ENCODE peak calls at places on chromosomes 1 and 21, in four cellular contexts. One of them, this sample, is unnamed.

GRCh38 chr1:71650126-71650525 is 569.3 kb upstream of the ZRANB2 start:
- DNase-seq in transverse colon: no peak
- DNase-seq in neural crest cell: no peak
- DNase-seq in nephron progenitor cell: no peak
- DNase-seq in this sample: no peak

GRCh38 chr1:185559684-185560310 is 174.4 kb upstream of the HMCN1 start:
- DNase-seq in transverse colon: peak
- DNase-seq in neural crest cell: no peak
- DNase-seq in nephron progenitor cell: no peak
- DNase-seq in this sample: peak

GRCh38 chr1:9996624-9997582 is at the start of gene RBP7:
- DNase-seq in transverse colon: peak
- DNase-seq in neural crest cell: no peak
- DNase-seq in nephron progenitor cell: peak
- DNase-seq in this sample: peak

GRCh38 chr1:35656148-35656862 is 15.0 kb upstream of the PSMB2 start:
- DNase-seq in transverse colon: no peak
- DNase-seq in neural crest cell: no peak
- DNase-seq in nephron progenitor cell: no peak
- DNase-seq in this sample: no peak

GRCh38 chr1:101410048-101410878 is 173.4 kb downstream of the S1PR1 start:
- DNase-seq in transverse colon: no peak
- DNase-seq in neural crest cell: no peak
- DNase-seq in nephron progenitor cell: no peak
- DNase-seq in this sample: no peak

GRCh38 chr1:27141266-27142003 is 13.5 kb downstream of the SLC9A1 start:
- DNase-seq in transverse colon: peak
- DNase-seq in neural crest cell: no peak
- DNase-seq in nephron progenitor cell: no peak
- DNase-seq in this sample: peak

GRCh38 chr1:63366915-63367217 is 561 bp upstream of the ALG6 start:
- DNase-seq in transverse colon: no peak
- DNase-seq in neural crest cell: no peak
- DNase-seq in nephron progenitor cell: no peak
- DNase-seq in this sample: no peak

GRCh38 chr1:205356424-205357151 is at the start of gene KLHDC8A:
- DNase-seq in transverse colon: no peak
- DNase-seq in neural crest cell: peak
- DNase-seq in nephron progenitor cell: peak
- DNase-seq in this sample: no peak

GRCh38 chr1:231940721-231941120 is 314.1 kb downstream of the DISC1 start:
- DNase-seq in transverse colon: no peak
- DNase-seq in neural crest cell: no peak
- DNase-seq in nephron progenitor cell: no peak
- DNase-seq in this sample: no peak

GRCh38 chr1:81799939-81800740 is 594 bp upstream of the ADGRL2 start:
- DNase-seq in transverse colon: peak
- DNase-seq in neural crest cell: peak
- DNase-seq in nephron progenitor cell: peak
- DNase-seq in this sample: peak

GRCh38 chr1:24203404-24203803 is 16.3 kb upstream of the IFNLR1 start:
- DNase-seq in transverse colon: peak
- DNase-seq in neural crest cell: no peak
- DNase-seq in nephron progenitor cell: no peak
- DNase-seq in this sample: peak

GRCh38 chr1:19615438-19615837 is 28.7 kb upstream of the NBL1 start:
- DNase-seq in transverse colon: no peak
- DNase-seq in neural crest cell: no peak
- DNase-seq in nephron progenitor cell: peak
- DNase-seq in this sample: no peak

GRCh38 chr1:167252986-167253385 is 32.3 kb downstream of the POU2F1 start:
- DNase-seq in transverse colon: no peak
- DNase-seq in neural crest cell: no peak
- DNase-seq in nephron progenitor cell: no peak
- DNase-seq in this sample: no peak

GRCh38 chr21:44869860-44870747 is 3.4 kb downstream of the PTTG1IP start:
- DNase-seq in transverse colon: peak
- DNase-seq in neural crest cell: no peak
- DNase-seq in nephron progenitor cell: no peak
- DNase-seq in this sample: peak

GRCh38 chr1:27966402-27967105 is 6.8 kb downstream of the XKR8 start:
- DNase-seq in transverse colon: no peak
- DNase-seq in neural crest cell: no peak
- DNase-seq in nephron progenitor cell: no peak
- DNase-seq in this sample: peak

GRCh38 chr1:231068772-231069171 is 28.7 kb upstream of the FAM89A start:
- DNase-seq in transverse colon: no peak
- DNase-seq in neural crest cell: no peak
- DNase-seq in nephron progenitor cell: peak
- DNase-seq in this sample: no peak

GRCh38 chr1:109091196-109092193 is 931 bp downstream of the TMEM167B start:
- DNase-seq in transverse colon: peak
- DNase-seq in neural crest cell: no peak
- DNase-seq in nephron progenitor cell: no peak
- DNase-seq in this sample: no peak

GRCh38 chr1:14735861-14736260 is 137.4 kb downstream of the KAZN start:
- DNase-seq in transverse colon: no peak
- DNase-seq in neural crest cell: no peak
- DNase-seq in nephron progenitor cell: no peak
- DNase-seq in this sample: no peak

GRCh38 chr1:205325334-205325884 is 3.9 kb upstream of the NUAK2 start:
- DNase-seq in transverse colon: peak
- DNase-seq in neural crest cell: peak
- DNase-seq in nephron progenitor cell: peak
- DNase-seq in this sample: peak

GRCh38 chr21:37804001-37804400 is 112.3 kb downstream of the KCNJ6 start:
- DNase-seq in transverse colon: no peak
- DNase-seq in neural crest cell: no peak
- DNase-seq in nephron progenitor cell: no peak
- DNase-seq in this sample: no peak

GRCh38 chr1:6454856-6455751 is 10.9 kb downstream of the TNFRSF25 start:
- DNase-seq in transverse colon: no peak
- DNase-seq in neural crest cell: no peak
- DNase-seq in nephron progenitor cell: no peak
- DNase-seq in this sample: no peak

GRCh38 chr1:208238710-208239517 is 5.3 kb downstream of the PLXNA2 start:
- DNase-seq in transverse colon: no peak
- DNase-seq in neural crest cell: no peak
- DNase-seq in nephron progenitor cell: no peak
- DNase-seq in this sample: peak

GRCh38 chr1:151011154-151011850 is 3.1 kb downstream of the PRUNE1 start:
- DNase-seq in transverse colon: no peak
- DNase-seq in neural crest cell: no peak
- DNase-seq in nephron progenitor cell: no peak
- DNase-seq in this sample: no peak

GRCh38 chr1:89941110-89941770 is 53.7 kb upstream of the ZNF326 start:
- DNase-seq in transverse colon: no peak
- DNase-seq in neural crest cell: no peak
- DNase-seq in nephron progenitor cell: no peak
- DNase-seq in this sample: no peak

GRCh38 chr21:45439171-45439872 is 34.4 kb downstream of the COL18A1 start:
- DNase-seq in transverse colon: peak
- DNase-seq in neural crest cell: peak
- DNase-seq in nephron progenitor cell: peak
- DNase-seq in this sample: peak

GRCh38 chr1:180241716-180242544 is 11.9 kb downstream of the LHX4 start:
- DNase-seq in transverse colon: no peak
- DNase-seq in neural crest cell: no peak
- DNase-seq in nephron progenitor cell: no peak
- DNase-seq in this sample: no peak

GRCh38 chr1:228341450-228341813 is 65.2 kb downstream of the TRIM11 start:
- DNase-seq in transverse colon: no peak
- DNase-seq in neural crest cell: no peak
- DNase-seq in nephron progenitor cell: peak
- DNase-seq in this sample: no peak

GRCh38 chr1:43383449-43383848 is 6.2 kb downstream of the MED8 start:
- DNase-seq in transverse colon: no peak
- DNase-seq in neural crest cell: no peak
- DNase-seq in nephron progenitor cell: no peak
- DNase-seq in this sample: no peak

GRCh38 chr21:45957986-45958610 is 23.5 kb upstream of the COL6A1 start:
- DNase-seq in transverse colon: no peak
- DNase-seq in neural crest cell: no peak
- DNase-seq in nephron progenitor cell: no peak
- DNase-seq in this sample: no peak

GRCh38 chr1:165444897-165445370 is at the start of gene RXRG:
- DNase-seq in transverse colon: no peak
- DNase-seq in neural crest cell: peak
- DNase-seq in nephron progenitor cell: peak
- DNase-seq in this sample: peak

GRCh38 chr1:101996830-101997485 is at the start of gene OLFM3:
- DNase-seq in transverse colon: no peak
- DNase-seq in neural crest cell: peak
- DNase-seq in nephron progenitor cell: peak
- DNase-seq in this sample: peak

GRCh38 chr1:2817784-2818564 is 16.5 kb upstream of the TTC34 start:
- DNase-seq in transverse colon: no peak
- DNase-seq in neural crest cell: no peak
- DNase-seq in nephron progenitor cell: no peak
- DNase-seq in this sample: no peak

GRCh38 chr1:161168906-161169305 is 2.7 kb downstream of the PPOX start:
- DNase-seq in transverse colon: no peak
- DNase-seq in neural crest cell: no peak
- DNase-seq in nephron progenitor cell: no peak
- DNase-seq in this sample: no peak

GRCh38 chr1:235128453-235129328 is at the start of gene TOMM20:
- DNase-seq in transverse colon: peak
- DNase-seq in neural crest cell: peak
- DNase-seq in nephron progenitor cell: peak
- DNase-seq in this sample: peak
- TF ChIP-seq CTCF in transverse colon: no peak
- TF ChIP-seq CTCF in neural crest cell: no peak
- TF ChIP-seq CTCF in nephron progenitor cell: no peak
- TF ChIP-seq CTCF in this sample: no peak

GRCh38 chr21:39087238-39087975 is 95.8 kb downstream of the PSMG1 start:
- DNase-seq in transverse colon: no peak
- DNase-seq in neural crest cell: peak
- DNase-seq in nephron progenitor cell: no peak
- DNase-seq in this sample: no peak

GRCh38 chr21:39084979-39085729 is 98.1 kb downstream of the PSMG1 start:
- DNase-seq in transverse colon: no peak
- DNase-seq in neural crest cell: no peak
- DNase-seq in nephron progenitor cell: no peak
- DNase-seq in this sample: no peak

GRCh38 chr21:39085843-39086415 is 97.3 kb downstream of the PSMG1 start:
- DNase-seq in transverse colon: no peak
- DNase-seq in neural crest cell: no peak
- DNase-seq in nephron progenitor cell: no peak
- DNase-seq in this sample: no peak

GRCh38 chr21:39087976-39088370 is 95.3 kb downstream of the PSMG1 start:
- DNase-seq in transverse colon: peak
- DNase-seq in neural crest cell: no peak
- DNase-seq in nephron progenitor cell: no peak
- DNase-seq in this sample: no peak

DNA sequence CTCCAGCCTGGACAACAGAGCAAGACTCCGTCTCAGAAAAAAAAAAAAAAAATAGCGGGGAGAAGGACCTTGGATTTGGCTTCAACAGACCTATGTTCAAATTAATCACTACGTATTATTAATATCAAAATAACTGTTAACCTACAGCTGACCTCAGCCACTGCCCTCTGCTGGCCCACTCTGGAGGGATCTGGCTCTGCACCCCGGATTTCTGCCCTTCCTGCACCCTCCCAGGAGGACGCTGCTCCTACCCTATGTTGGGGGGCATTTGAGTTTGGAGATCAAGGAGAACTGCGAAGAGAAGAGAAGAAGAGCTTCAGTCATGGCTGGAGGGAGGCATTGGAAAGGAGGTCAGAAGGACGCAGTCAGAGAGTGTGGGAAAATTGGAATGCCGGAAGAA is 96.7 kb downstream of the PSMG1 start:
- DNase-seq in transverse colon: no peak
- DNase-seq in neural crest cell: no peak
- DNase-seq in nephron progenitor cell: no peak
- DNase-seq in this sample: no peak
- TF ChIP-seq CTCF in transverse colon: no peak
- TF ChIP-seq CTCF in neural crest cell: peak
- TF ChIP-seq CTCF in nephron progenitor cell: no peak
- TF ChIP-seq CTCF in this sample: no peak

GRCh38 chr1:201375169-201375568 is 2.3 kb downstream of the TNNT2 start:
- DNase-seq in transverse colon: no peak
- DNase-seq in neural crest cell: no peak
- DNase-seq in nephron progenitor cell: no peak
- DNase-seq in this sample: no peak
- TF ChIP-seq CTCF in transverse colon: no peak
- TF ChIP-seq CTCF in neural crest cell: no peak
- TF ChIP-seq CTCF in nephron progenitor cell: no peak
- TF ChIP-seq CTCF in this sample: peak

GRCh38 chr1:155323729-155324040 is 3.0 kb downstream of the RUSC1 start:
- DNase-seq in transverse colon: peak
- DNase-seq in neural crest cell: peak
- DNase-seq in nephron progenitor cell: peak
- DNase-seq in this sample: peak

GRCh38 chr1:155326020-155326526 is 5.4 kb downstream of the RUSC1 start:
- DNase-seq in transverse colon: no peak
- DNase-seq in neural crest cell: no peak
- DNase-seq in nephron progenitor cell: no peak
- DNase-seq in this sample: no peak

GRCh38 chr1:155325596-155325893 is 4.9 kb downstream of the RUSC1 start:
- DNase-seq in transverse colon: no peak
- DNase-seq in neural crest cell: no peak
- DNase-seq in nephron progenitor cell: no peak
- DNase-seq in this sample: no peak

GRCh38 chr1:155324041-155324716 is 3.5 kb downstream of the RUSC1 start:
- DNase-seq in transverse colon: peak
- DNase-seq in neural crest cell: peak
- DNase-seq in nephron progenitor cell: peak
- DNase-seq in this sample: peak

DNA sequence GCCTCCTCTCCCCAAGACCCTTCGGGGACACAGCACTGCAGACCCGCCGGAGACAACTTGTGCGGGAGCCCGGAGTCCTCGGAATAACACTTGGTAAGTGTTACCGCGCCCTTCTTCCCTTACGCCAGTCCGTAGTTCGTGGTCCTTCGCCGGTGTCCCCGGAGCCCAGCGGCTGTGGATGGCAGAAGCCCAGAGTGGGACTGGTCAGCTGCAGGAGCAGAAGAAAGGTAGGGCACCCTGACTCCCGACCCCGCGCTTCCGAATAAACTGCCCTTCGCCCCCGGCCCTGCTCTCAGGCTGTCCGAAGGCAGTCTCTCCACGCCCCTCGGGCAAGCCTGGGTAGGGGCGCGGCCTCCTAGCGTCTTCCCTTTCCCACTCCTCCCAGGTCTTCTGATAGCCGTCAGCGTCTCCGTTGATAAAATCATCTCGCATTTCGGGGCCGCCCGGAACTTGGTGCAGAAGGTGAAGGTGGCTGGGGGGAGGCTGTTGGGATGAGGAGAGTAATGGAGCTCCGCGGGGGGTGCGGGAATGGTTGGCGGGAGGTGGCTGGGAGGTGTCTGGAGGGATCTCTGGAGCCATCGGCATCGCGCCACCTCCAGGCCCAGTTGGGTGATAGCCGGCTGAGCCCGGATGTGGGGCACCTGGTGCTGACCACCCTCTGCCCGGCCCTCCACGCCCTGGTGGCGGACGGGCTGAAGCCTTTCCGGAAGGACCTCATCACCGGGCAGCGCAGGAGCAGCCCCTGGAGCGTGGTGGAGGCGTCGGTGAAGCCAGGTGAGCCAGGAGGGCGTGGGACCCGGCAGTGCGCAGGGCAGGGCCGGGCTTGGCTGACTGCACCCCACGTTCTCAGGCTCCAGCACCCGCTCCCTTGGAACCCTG is 4.3 kb downstream of the RUSC1 start:
- DNase-seq in transverse colon: peak
- DNase-seq in neural crest cell: peak
- DNase-seq in nephron progenitor cell: peak
- DNase-seq in this sample: peak
- TF ChIP-seq CTCF in transverse colon: peak
- TF ChIP-seq CTCF in neural crest cell: peak
- TF ChIP-seq CTCF in nephron progenitor cell: peak
- TF ChIP-seq CTCF in this sample: peak

This sample was measured in Calu3.